ENCODE peak calls at places on chromosomes 7 and 10, in nine cellular contexts. One of them, this sample, is unnamed.

GRCh38 chr10:93254180-93254847 is 180.6 kb downstream of the CYP26A1 start:
- DNase-seq in uterus: no peak
- DNase-seq in tibial nerve: no peak
- DNase-seq in A549: no peak
- DNase-seq in H1: no peak
- DNase-seq in transverse colon: no peak
- DNase-seq in pancreas: no peak
- DNase-seq in lung: no peak
- DNase-seq in ovary: no peak
- DNase-seq in this sample: no peak

GRCh38 chr10:110613341-110613995 is 30.7 kb upstream of the RBM20 start:
- DNase-seq in uterus: no peak
- DNase-seq in tibial nerve: no peak
- DNase-seq in A549: no peak
- DNase-seq in H1: no peak
- DNase-seq in transverse colon: no peak
- DNase-seq in pancreas: no peak
- DNase-seq in lung: no peak
- DNase-seq in ovary: no peak
- DNase-seq in this sample: no peak

GRCh38 chr7:103398488-103398887 is 47.5 kb downstream of the SLC26A5 start:
- DNase-seq in uterus: no peak
- DNase-seq in tibial nerve: no peak
- DNase-seq in A549: no peak
- DNase-seq in H1: no peak
- DNase-seq in transverse colon: no peak
- DNase-seq in pancreas: no peak
- DNase-seq in lung: no peak
- DNase-seq in ovary: no peak
- DNase-seq in this sample: no peak

GRCh38 chr7:88361357-88361756 is 54.7 kb upstream of the STEAP4 start:
- DNase-seq in uterus: no peak
- DNase-seq in tibial nerve: no peak
- DNase-seq in A549: no peak
- DNase-seq in H1: no peak
- DNase-seq in transverse colon: no peak
- DNase-seq in pancreas: no peak
- DNase-seq in lung: no peak
- DNase-seq in ovary: no peak
- DNase-seq in this sample: no peak

GRCh38 chr7:70619659-70620058 is 512.3 kb upstream of the GALNT17 start:
- DNase-seq in uterus: no peak
- DNase-seq in tibial nerve: no peak
- DNase-seq in A549: no peak
- DNase-seq in H1: no peak
- DNase-seq in transverse colon: no peak
- DNase-seq in pancreas: no peak
- DNase-seq in lung: no peak
- DNase-seq in ovary: no peak
- DNase-seq in this sample: peak

GRCh38 chr10:84095821-84096497 is 43.4 kb upstream of the GHITM start:
- DNase-seq in uterus: no peak
- DNase-seq in tibial nerve: no peak
- DNase-seq in A549: no peak
- DNase-seq in H1: no peak
- DNase-seq in transverse colon: no peak
- DNase-seq in pancreas: no peak
- DNase-seq in lung: no peak
- DNase-seq in ovary: no peak
- DNase-seq in this sample: no peak

GRCh38 chr7:129650056-129650758 is 38.7 kb downstream of the NRF1 start:
- DNase-seq in uterus: no peak
- DNase-seq in tibial nerve: no peak
- DNase-seq in A549: no peak
- DNase-seq in H1: no peak
- DNase-seq in transverse colon: no peak
- DNase-seq in pancreas: no peak
- DNase-seq in lung: no peak
- DNase-seq in ovary: no peak
- DNase-seq in this sample: no peak

GRCh38 chr7:125847706-125848105 is 918.1 kb upstream of the POT1 start:
- DNase-seq in uterus: no peak
- DNase-seq in tibial nerve: no peak
- DNase-seq in A549: no peak
- DNase-seq in H1: no peak
- DNase-seq in transverse colon: no peak
- DNase-seq in pancreas: no peak
- DNase-seq in lung: no peak
- DNase-seq in ovary: no peak
- DNase-seq in this sample: no peak

GRCh38 chr7:101232141-101232821 is 5.3 kb downstream of the CLDN15 start:
- DNase-seq in uterus: no peak
- DNase-seq in tibial nerve: no peak
- DNase-seq in A549: no peak
- DNase-seq in H1: peak
- DNase-seq in transverse colon: peak
- DNase-seq in pancreas: peak
- DNase-seq in lung: peak
- DNase-seq in ovary: no peak
- DNase-seq in this sample: peak

GRCh38 chr7:98283127-98283886 is 1.8 kb downstream of the BRI3 start:
- DNase-seq in uterus: peak
- DNase-seq in tibial nerve: no peak
- DNase-seq in A549: no peak
- DNase-seq in H1: no peak
- DNase-seq in transverse colon: peak
- DNase-seq in pancreas: no peak
- DNase-seq in lung: peak
- DNase-seq in ovary: no peak
- DNase-seq in this sample: no peak

GRCh38 chr7:43552122-43552521 is 30.8 kb upstream of the STK17A start:
- DNase-seq in uterus: no peak
- DNase-seq in tibial nerve: no peak
- DNase-seq in A549: no peak
- DNase-seq in H1: no peak
- DNase-seq in transverse colon: no peak
- DNase-seq in pancreas: no peak
- DNase-seq in lung: no peak
- DNase-seq in ovary: no peak
- DNase-seq in this sample: no peak

GRCh38 chr10:52818019-52818418 is 45.4 kb upstream of the MBL2 start:
- DNase-seq in uterus: no peak
- DNase-seq in tibial nerve: no peak
- DNase-seq in A549: peak
- DNase-seq in H1: no peak
- DNase-seq in transverse colon: no peak
- DNase-seq in pancreas: no peak
- DNase-seq in lung: no peak
- DNase-seq in ovary: no peak
- DNase-seq in this sample: peak

GRCh38 chr10:132371641-132372081 is 25.3 kb upstream of the PWWP2B start:
- DNase-seq in uterus: no peak
- DNase-seq in tibial nerve: no peak
- DNase-seq in A549: no peak
- DNase-seq in H1: peak
- DNase-seq in transverse colon: no peak
- DNase-seq in pancreas: no peak
- DNase-seq in lung: no peak
- DNase-seq in ovary: no peak
- DNase-seq in this sample: no peak

GRCh38 chr7:5586279-5586962 is 162.8 kb upstream of the TNRC18 start:
- DNase-seq in uterus: no peak
- DNase-seq in tibial nerve: no peak
- DNase-seq in A549: no peak
- DNase-seq in H1: no peak
- DNase-seq in transverse colon: no peak
- DNase-seq in pancreas: no peak
- DNase-seq in lung: no peak
- DNase-seq in ovary: no peak
- DNase-seq in this sample: no peak

GRCh38 chr10:9198611-9199010 is 1144.1 kb downstream of the GATA3 start:
- DNase-seq in uterus: no peak
- DNase-seq in tibial nerve: no peak
- DNase-seq in A549: no peak
- DNase-seq in H1: no peak
- DNase-seq in transverse colon: no peak
- DNase-seq in pancreas: no peak
- DNase-seq in lung: no peak
- DNase-seq in ovary: no peak
- DNase-seq in this sample: no peak

GRCh38 chr10:70404906-70405824 is 1.2 kb downstream of the EIF4EBP2 start:
- DNase-seq in uterus: peak
- DNase-seq in tibial nerve: peak
- DNase-seq in A549: peak
- DNase-seq in H1: no peak
- DNase-seq in transverse colon: peak
- DNase-seq in pancreas: peak
- DNase-seq in lung: peak
- DNase-seq in ovary: peak
- DNase-seq in this sample: peak

GRCh38 chr10:70399177-70399576 is 4.8 kb upstream of the EIF4EBP2 start:
- DNase-seq in uterus: no peak
- DNase-seq in tibial nerve: no peak
- DNase-seq in A549: no peak
- DNase-seq in H1: no peak
- DNase-seq in transverse colon: no peak
- DNase-seq in pancreas: no peak
- DNase-seq in lung: no peak
- DNase-seq in ovary: no peak
- DNase-seq in this sample: no peak

GRCh38 chr10:70404036-70404905 is at the start of gene EIF4EBP2:
- DNase-seq in uterus: peak
- DNase-seq in tibial nerve: peak
- DNase-seq in A549: peak
- DNase-seq in H1: peak
- DNase-seq in transverse colon: peak
- DNase-seq in pancreas: peak
- DNase-seq in lung: peak
- DNase-seq in ovary: peak
- DNase-seq in this sample: peak

GRCh38 chr10:70403483-70404035 is 386 bp upstream of the EIF4EBP2 start:
- DNase-seq in uterus: no peak
- DNase-seq in tibial nerve: no peak
- DNase-seq in A549: no peak
- DNase-seq in H1: no peak
- DNase-seq in transverse colon: no peak
- DNase-seq in pancreas: no peak
- DNase-seq in lung: no peak
- DNase-seq in ovary: no peak
- DNase-seq in this sample: no peak
- H3K27ac ChIP-seq in uterus: peak
- H3K27ac ChIP-seq in tibial nerve: peak
- H3K27ac ChIP-seq in A549: peak
- H3K27ac ChIP-seq in H1: no peak
- H3K27ac ChIP-seq in transverse colon: peak
- H3K27ac ChIP-seq in pancreas: peak
- H3K27ac ChIP-seq in lung: no peak
- H3K27ac ChIP-seq in ovary: peak
- H3K27ac ChIP-seq in this sample: no peak

DNA sequence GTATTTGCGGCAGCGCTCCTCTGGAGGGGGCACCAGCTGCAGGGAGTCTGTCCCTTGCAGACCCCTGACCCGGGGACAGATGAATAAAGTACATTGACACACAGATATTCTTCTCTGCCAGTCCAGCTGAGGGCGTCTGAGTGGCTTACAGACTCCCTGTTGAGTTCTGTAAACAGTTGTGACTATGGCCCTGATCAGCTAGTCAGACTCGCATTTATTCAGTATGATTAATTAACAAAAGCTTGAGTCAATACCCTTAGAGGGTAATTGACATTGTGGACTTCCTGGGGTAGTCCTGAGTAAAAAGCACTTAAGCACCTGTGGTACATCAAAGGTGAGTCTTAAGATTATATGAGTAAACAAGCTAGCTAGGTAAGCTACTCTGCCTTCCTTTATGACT is 21.0 kb downstream of the ANKRD30A start:
- DNase-seq in uterus: no peak
- DNase-seq in tibial nerve: no peak
- DNase-seq in A549: peak
- DNase-seq in H1: no peak
- DNase-seq in transverse colon: no peak
- DNase-seq in pancreas: no peak
- DNase-seq in lung: no peak
- DNase-seq in ovary: no peak
- DNase-seq in this sample: no peak
- TF ChIP-seq CTCF in uterus: no peak
- TF ChIP-seq CTCF in tibial nerve: no peak
- TF ChIP-seq CTCF in A549: no peak
- TF ChIP-seq CTCF in H1: no peak
- TF ChIP-seq CTCF in transverse colon: no peak
- TF ChIP-seq CTCF in pancreas: no peak
- TF ChIP-seq CTCF in lung: no peak
- TF ChIP-seq CTCF in ovary: no peak
- TF ChIP-seq CTCF in this sample: no peak

GRCh38 chr7:47779341-47779771 is 168.9 kb downstream of the PKD1L1 start:
- DNase-seq in uterus: no peak
- DNase-seq in tibial nerve: no peak
- DNase-seq in A549: no peak
- DNase-seq in H1: no peak
- DNase-seq in transverse colon: no peak
- DNase-seq in pancreas: no peak
- DNase-seq in lung: no peak
- DNase-seq in ovary: no peak
- DNase-seq in this sample: no peak
- H3K4me3 ChIP-seq in uterus: no peak
- H3K4me3 ChIP-seq in tibial nerve: no peak
- H3K4me3 ChIP-seq in A549: no peak
- H3K4me3 ChIP-seq in H1: no peak
- H3K4me3 ChIP-seq in transverse colon: no peak
- H3K4me3 ChIP-seq in pancreas: no peak
- H3K4me3 ChIP-seq in lung: no peak
- H3K4me3 ChIP-seq in ovary: no peak
- H3K4me3 ChIP-seq in this sample: no peak

DNA sequence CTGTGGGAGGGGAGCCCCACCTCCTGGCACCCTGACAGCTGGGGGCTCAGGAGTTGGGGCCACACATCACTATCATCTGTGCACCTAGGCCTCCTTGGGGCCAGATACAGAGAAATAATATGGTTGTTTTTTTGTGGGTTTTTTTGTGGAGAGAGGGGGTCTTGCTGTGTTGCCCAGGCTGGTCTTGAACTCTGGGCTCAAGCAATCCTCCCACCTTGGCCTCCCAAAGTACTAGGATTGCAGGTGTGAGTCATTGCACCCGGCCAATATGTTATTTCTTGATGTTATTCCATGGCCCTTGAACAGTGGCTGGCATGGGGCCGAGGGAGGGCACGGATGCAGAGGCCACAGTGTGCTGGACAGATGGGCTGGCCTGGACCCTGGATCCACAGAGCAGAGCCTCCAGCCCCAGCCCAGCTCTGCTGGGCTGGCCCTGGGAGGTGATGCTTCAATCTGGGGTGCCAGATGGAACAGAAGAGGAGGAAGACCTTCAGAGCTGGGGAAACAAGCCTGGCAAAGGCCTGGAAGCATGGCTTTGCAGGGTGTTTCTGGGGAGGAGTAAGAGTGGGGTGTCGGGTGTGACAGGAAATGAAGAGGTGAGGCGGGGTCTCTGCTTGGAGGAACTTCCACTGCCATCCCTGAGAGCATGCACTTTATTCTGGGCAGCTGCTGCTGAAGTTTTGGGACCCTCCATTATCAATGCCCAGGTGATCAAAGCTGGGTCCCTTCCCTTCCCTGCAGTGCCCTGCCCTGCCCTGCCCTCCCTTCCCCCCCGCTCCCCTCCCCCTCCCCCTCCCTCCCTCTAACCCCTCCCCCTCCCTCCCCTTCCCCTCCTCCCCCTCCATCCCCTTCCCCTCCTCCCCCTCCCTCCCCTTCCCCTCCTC is 3.7 kb upstream of the FZD9 start:
- DNase-seq in uterus: no peak
- DNase-seq in tibial nerve: no peak
- DNase-seq in A549: no peak
- DNase-seq in H1: no peak
- DNase-seq in transverse colon: no peak
- DNase-seq in pancreas: no peak
- DNase-seq in lung: no peak
- DNase-seq in ovary: no peak
- DNase-seq in this sample: no peak
- H3K27ac ChIP-seq in uterus: no peak
- H3K27ac ChIP-seq in tibial nerve: no peak
- H3K27ac ChIP-seq in A549: no peak
- H3K27ac ChIP-seq in H1: no peak
- H3K27ac ChIP-seq in transverse colon: no peak
- H3K27ac ChIP-seq in pancreas: no peak
- H3K27ac ChIP-seq in lung: no peak
- H3K27ac ChIP-seq in ovary: no peak
- H3K27ac ChIP-seq in this sample: no peak

This sample was measured in neural progenitor cell.